ENCODE peak calls at places on chromosomes 11 and 22, in seven cellular contexts. One of them, this sample, is unnamed.

GRCh38 chr11:46951864-46952263 is 15.3 kb downstream of the CSTPP1 start:
- DNase-seq in AG08396: no peak
- DNase-seq in neuronal stem cell: peak; percentile 31
- DNase-seq in Karpas-422: no peak
- DNase-seq in NCI-H1694 treated with DMSO at 0.1 percent for 48 hours: no peak
- DNase-seq in dermis microvascular lymphatic vessel endothelial cell: no peak
- DNase-seq in NCI-H2081: no peak
- DNase-seq in this sample: no peak

GRCh38 chr11:61626580-61627380 is 45.9 kb upstream of the SYT7 start:
- DNase-seq in AG08396: no peak
- DNase-seq in neuronal stem cell: no peak
- DNase-seq in Karpas-422: no peak
- DNase-seq in NCI-H1694 treated with DMSO at 0.1 percent for 48 hours: no peak
- DNase-seq in dermis microvascular lymphatic vessel endothelial cell: peak; percentile 16
- DNase-seq in NCI-H2081: no peak
- DNase-seq in this sample: no peak

GRCh38 chr11:11243790-11244469 is 109.1 kb downstream of the CSNK2A3 start:
- DNase-seq in AG08396: peak; percentile 35
- DNase-seq in neuronal stem cell: peak; percentile 68
- DNase-seq in Karpas-422: peak; percentile 90
- DNase-seq in NCI-H1694 treated with DMSO at 0.1 percent for 48 hours: no peak
- DNase-seq in dermis microvascular lymphatic vessel endothelial cell: peak; percentile 57
- DNase-seq in NCI-H2081: peak; percentile 70
- DNase-seq in this sample: peak; percentile 87

GRCh38 chr11:13261600-13262061 is 16.0 kb upstream of the BMAL1 start:
- DNase-seq in AG08396: peak; percentile 58
- DNase-seq in neuronal stem cell: no peak
- DNase-seq in Karpas-422: no peak
- DNase-seq in NCI-H1694 treated with DMSO at 0.1 percent for 48 hours: no peak
- DNase-seq in dermis microvascular lymphatic vessel endothelial cell: peak; percentile 79
- DNase-seq in NCI-H2081: no peak
- DNase-seq in this sample: no peak

GRCh38 chr11:65574963-65575567 is 788 bp upstream of the EHBP1L1 start:
- DNase-seq in AG08396: no peak
- DNase-seq in neuronal stem cell: no peak
- DNase-seq in Karpas-422: no peak
- DNase-seq in NCI-H1694 treated with DMSO at 0.1 percent for 48 hours: no peak
- DNase-seq in dermis microvascular lymphatic vessel endothelial cell: peak; percentile 33
- DNase-seq in NCI-H2081: peak; percentile 91
- DNase-seq in this sample: peak; percentile 57

GRCh38 chr11:10599388-10600175 is 31.1 kb upstream of the LYVE1 start:
- DNase-seq in AG08396: peak; percentile 40
- DNase-seq in neuronal stem cell: no peak
- DNase-seq in Karpas-422: no peak
- DNase-seq in NCI-H1694 treated with DMSO at 0.1 percent for 48 hours: no peak
- DNase-seq in dermis microvascular lymphatic vessel endothelial cell: peak; percentile 30
- DNase-seq in NCI-H2081: no peak
- DNase-seq in this sample: no peak

GRCh38 chr11:74806267-74806666 is 57.6 kb downstream of the RNF169 start:
- DNase-seq in AG08396: no peak
- DNase-seq in neuronal stem cell: no peak
- DNase-seq in Karpas-422: no peak
- DNase-seq in NCI-H1694 treated with DMSO at 0.1 percent for 48 hours: no peak
- DNase-seq in dermis microvascular lymphatic vessel endothelial cell: no peak
- DNase-seq in NCI-H2081: no peak
- DNase-seq in this sample: no peak

GRCh38 chr22:44335903-44336803 is 23.4 kb upstream of the SHISAL1 start:
- DNase-seq in AG08396: no peak
- DNase-seq in neuronal stem cell: no peak
- DNase-seq in Karpas-422: no peak
- DNase-seq in NCI-H1694 treated with DMSO at 0.1 percent for 48 hours: no peak
- DNase-seq in dermis microvascular lymphatic vessel endothelial cell: no peak
- DNase-seq in NCI-H2081: no peak
- DNase-seq in this sample: peak; percentile 22

GRCh38 chr22:48247829-48248228 is 1485.4 kb downstream of the TBC1D22A start:
- DNase-seq in AG08396: no peak
- DNase-seq in neuronal stem cell: no peak
- DNase-seq in Karpas-422: no peak
- DNase-seq in NCI-H1694 treated with DMSO at 0.1 percent for 48 hours: no peak
- DNase-seq in dermis microvascular lymphatic vessel endothelial cell: no peak
- DNase-seq in NCI-H2081: no peak
- DNase-seq in this sample: no peak

GRCh38 chr11:67351275-67352005 is 1.9 kb downstream of the POLD4 start:
- DNase-seq in AG08396: peak; percentile 83
- DNase-seq in neuronal stem cell: no peak
- DNase-seq in Karpas-422: peak; percentile 93
- DNase-seq in NCI-H1694 treated with DMSO at 0.1 percent for 48 hours: no peak
- DNase-seq in dermis microvascular lymphatic vessel endothelial cell: peak; percentile 73
- DNase-seq in NCI-H2081: peak; percentile 33
- DNase-seq in this sample: peak; percentile 84

GRCh38 chr22:47175761-47176359 is 413.4 kb downstream of the TBC1D22A start:
- DNase-seq in AG08396: no peak
- DNase-seq in neuronal stem cell: no peak
- DNase-seq in Karpas-422: no peak
- DNase-seq in NCI-H1694 treated with DMSO at 0.1 percent for 48 hours: no peak
- DNase-seq in dermis microvascular lymphatic vessel endothelial cell: no peak
- DNase-seq in NCI-H2081: no peak
- DNase-seq in this sample: no peak

GRCh38 chr11:127919206-127920000 is 668.0 kb downstream of the ETS1 start:
- DNase-seq in AG08396: peak; percentile 20
- DNase-seq in neuronal stem cell: no peak
- DNase-seq in Karpas-422: no peak
- DNase-seq in NCI-H1694 treated with DMSO at 0.1 percent for 48 hours: no peak
- DNase-seq in dermis microvascular lymphatic vessel endothelial cell: no peak
- DNase-seq in NCI-H2081: no peak
- DNase-seq in this sample: no peak

GRCh38 chr11:67389477-67389876 is 2.3 kb upstream of the RAD9A start:
- DNase-seq in AG08396: peak; percentile 41
- DNase-seq in neuronal stem cell: no peak
- DNase-seq in Karpas-422: peak; percentile 76
- DNase-seq in NCI-H1694 treated with DMSO at 0.1 percent for 48 hours: no peak
- DNase-seq in dermis microvascular lymphatic vessel endothelial cell: peak; percentile 49
- DNase-seq in NCI-H2081: peak; percentile 25
- DNase-seq in this sample: peak; percentile 61

GRCh38 chr11:41040474-41040873 is 419.0 kb downstream of the LRRC4C start:
- DNase-seq in AG08396: no peak
- DNase-seq in neuronal stem cell: no peak
- DNase-seq in Karpas-422: no peak
- DNase-seq in NCI-H1694 treated with DMSO at 0.1 percent for 48 hours: no peak
- DNase-seq in dermis microvascular lymphatic vessel endothelial cell: no peak
- DNase-seq in NCI-H2081: no peak
- DNase-seq in this sample: no peak

GRCh38 chr22:48142388-48142787 is 1379.9 kb downstream of the TBC1D22A start:
- DNase-seq in AG08396: no peak
- DNase-seq in neuronal stem cell: no peak
- DNase-seq in Karpas-422: no peak
- DNase-seq in NCI-H1694 treated with DMSO at 0.1 percent for 48 hours: no peak
- DNase-seq in dermis microvascular lymphatic vessel endothelial cell: no peak
- DNase-seq in NCI-H2081: no peak
- DNase-seq in this sample: no peak

GRCh38 chr11:61923166-61924015 is 6.0 kb upstream of the RAB3IL1 start:
- DNase-seq in AG08396: peak; percentile 68
- DNase-seq in neuronal stem cell: no peak
- DNase-seq in Karpas-422: no peak
- DNase-seq in NCI-H1694 treated with DMSO at 0.1 percent for 48 hours: no peak
- DNase-seq in dermis microvascular lymphatic vessel endothelial cell: no peak
- DNase-seq in NCI-H2081: no peak
- DNase-seq in this sample: no peak

GRCh38 chr11:3341298-3341697 is 37.6 kb downstream of the ZNF195 start:
- DNase-seq in AG08396: peak; percentile 41
- DNase-seq in neuronal stem cell: peak; percentile 48
- DNase-seq in Karpas-422: peak; percentile 93
- DNase-seq in NCI-H1694 treated with DMSO at 0.1 percent for 48 hours: peak; percentile 29
- DNase-seq in dermis microvascular lymphatic vessel endothelial cell: peak; percentile 50
- DNase-seq in NCI-H2081: peak; percentile 30
- DNase-seq in this sample: peak; percentile 62

GRCh38 chr11:67387074-67387473 is 4.7 kb upstream of the RAD9A start:
- DNase-seq in AG08396: no peak
- DNase-seq in neuronal stem cell: no peak
- DNase-seq in Karpas-422: peak; percentile 48
- DNase-seq in NCI-H1694 treated with DMSO at 0.1 percent for 48 hours: no peak
- DNase-seq in dermis microvascular lymphatic vessel endothelial cell: no peak
- DNase-seq in NCI-H2081: no peak
- DNase-seq in this sample: no peak

GRCh38 chr11:112300094-112300786 is 39.6 kb upstream of the PLET1 start:
- DNase-seq in AG08396: no peak
- DNase-seq in neuronal stem cell: no peak
- DNase-seq in Karpas-422: no peak
- DNase-seq in NCI-H1694 treated with DMSO at 0.1 percent for 48 hours: no peak
- DNase-seq in dermis microvascular lymphatic vessel endothelial cell: no peak
- DNase-seq in NCI-H2081: no peak
- DNase-seq in this sample: no peak

GRCh38 chr11:121575250-121575962 is 122.6 kb upstream of the SORL1-AS1 start:
- DNase-seq in AG08396: peak; percentile 12
- DNase-seq in neuronal stem cell: no peak
- DNase-seq in Karpas-422: no peak
- DNase-seq in NCI-H1694 treated with DMSO at 0.1 percent for 48 hours: no peak
- DNase-seq in dermis microvascular lymphatic vessel endothelial cell: no peak
- DNase-seq in NCI-H2081: no peak
- DNase-seq in this sample: no peak

GRCh38 chr22:47333625-47334024 is 571.2 kb downstream of the TBC1D22A start:
- DNase-seq in AG08396: peak; percentile 20
- DNase-seq in neuronal stem cell: no peak
- DNase-seq in Karpas-422: no peak
- DNase-seq in NCI-H1694 treated with DMSO at 0.1 percent for 48 hours: peak; percentile 97
- DNase-seq in dermis microvascular lymphatic vessel endothelial cell: peak; percentile 3
- DNase-seq in NCI-H2081: peak; percentile 88
- DNase-seq in this sample: no peak

GRCh38 chr11:13297917-13298356 is 20.3 kb downstream of the BMAL1 start:
- DNase-seq in AG08396: no peak
- DNase-seq in neuronal stem cell: no peak
- DNase-seq in Karpas-422: no peak
- DNase-seq in NCI-H1694 treated with DMSO at 0.1 percent for 48 hours: no peak
- DNase-seq in dermis microvascular lymphatic vessel endothelial cell: no peak
- DNase-seq in NCI-H2081: no peak
- DNase-seq in this sample: no peak

GRCh38 chr11:111386611-111387150 is 7.6 kb upstream of the POU2AF1 start:
- DNase-seq in AG08396: no peak
- DNase-seq in neuronal stem cell: no peak
- DNase-seq in Karpas-422: no peak
- DNase-seq in NCI-H1694 treated with DMSO at 0.1 percent for 48 hours: no peak
- DNase-seq in dermis microvascular lymphatic vessel endothelial cell: no peak
- DNase-seq in NCI-H2081: no peak
- DNase-seq in this sample: no peak

GRCh38 chr22:37896939-37897338 is 9.2 kb upstream of the MICALL1 start:
- DNase-seq in AG08396: no peak
- DNase-seq in neuronal stem cell: no peak
- DNase-seq in Karpas-422: no peak
- DNase-seq in NCI-H1694 treated with DMSO at 0.1 percent for 48 hours: no peak
- DNase-seq in dermis microvascular lymphatic vessel endothelial cell: no peak
- DNase-seq in NCI-H2081: no peak
- DNase-seq in this sample: no peak

GRCh38 chr11:121456816-121457431 is 4.2 kb upstream of the SORL1-AS1 start:
- DNase-seq in AG08396: no peak
- DNase-seq in neuronal stem cell: no peak
- DNase-seq in Karpas-422: no peak
- DNase-seq in NCI-H1694 treated with DMSO at 0.1 percent for 48 hours: no peak
- DNase-seq in dermis microvascular lymphatic vessel endothelial cell: no peak
- DNase-seq in NCI-H2081: no peak
- DNase-seq in this sample: no peak

GRCh38 chr11:24509114-24509513 is 12.3 kb downstream of the LUZP2 start:
- DNase-seq in AG08396: no peak
- DNase-seq in neuronal stem cell: no peak
- DNase-seq in Karpas-422: no peak
- DNase-seq in NCI-H1694 treated with DMSO at 0.1 percent for 48 hours: no peak
- DNase-seq in dermis microvascular lymphatic vessel endothelial cell: peak; percentile 2
- DNase-seq in NCI-H2081: no peak
- DNase-seq in this sample: no peak

GRCh38 chr11:112255075-112255739 is 5.5 kb downstream of the PLET1 start:
- DNase-seq in AG08396: peak; percentile 61
- DNase-seq in neuronal stem cell: no peak
- DNase-seq in Karpas-422: no peak
- DNase-seq in NCI-H1694 treated with DMSO at 0.1 percent for 48 hours: peak; percentile 30
- DNase-seq in dermis microvascular lymphatic vessel endothelial cell: peak; percentile 85
- DNase-seq in NCI-H2081: peak; percentile 13
- DNase-seq in this sample: no peak

GRCh38 chr11:31214337-31214736 is 155.2 kb downstream of the DCDC1 start:
- DNase-seq in AG08396: no peak
- DNase-seq in neuronal stem cell: no peak
- DNase-seq in Karpas-422: no peak
- DNase-seq in NCI-H1694 treated with DMSO at 0.1 percent for 48 hours: no peak
- DNase-seq in dermis microvascular lymphatic vessel endothelial cell: no peak
- DNase-seq in NCI-H2081: no peak
- DNase-seq in this sample: no peak

GRCh38 chr22:50030315-50031188 is 18.0 kb upstream of the IL17REL start:
- DNase-seq in AG08396: peak; percentile 94
- DNase-seq in neuronal stem cell: peak; percentile 75
- DNase-seq in Karpas-422: peak; percentile 94
- DNase-seq in NCI-H1694 treated with DMSO at 0.1 percent for 48 hours: peak; percentile 72
- DNase-seq in dermis microvascular lymphatic vessel endothelial cell: peak; percentile 74
- DNase-seq in NCI-H2081: peak; percentile 63
- DNase-seq in this sample: peak; percentile 86

GRCh38 chr11:18727499-18728236 is 1.7 kb upstream of the IGSF22 start:
- DNase-seq in AG08396: peak; percentile 73
- DNase-seq in neuronal stem cell: peak; percentile 50
- DNase-seq in Karpas-422: peak; percentile 76
- DNase-seq in NCI-H1694 treated with DMSO at 0.1 percent for 48 hours: no peak
- DNase-seq in dermis microvascular lymphatic vessel endothelial cell: peak; percentile 38
- DNase-seq in NCI-H2081: peak; percentile 46
- DNase-seq in this sample: peak; percentile 78

GRCh38 chr11:43969543-43969942 is 27.1 kb downstream of the C11orf96 start:
- DNase-seq in AG08396: no peak
- DNase-seq in neuronal stem cell: no peak
- DNase-seq in Karpas-422: no peak
- DNase-seq in NCI-H1694 treated with DMSO at 0.1 percent for 48 hours: peak; percentile 5
- DNase-seq in dermis microvascular lymphatic vessel endothelial cell: peak; percentile 9
- DNase-seq in NCI-H2081: peak; percentile 16
- DNase-seq in this sample: no peak

GRCh38 chr11:83272627-83273026 is 13.5 kb downstream of the CCDC90B start:
- DNase-seq in AG08396: peak; percentile 48
- DNase-seq in neuronal stem cell: no peak
- DNase-seq in Karpas-422: no peak
- DNase-seq in NCI-H1694 treated with DMSO at 0.1 percent for 48 hours: no peak
- DNase-seq in dermis microvascular lymphatic vessel endothelial cell: no peak
- DNase-seq in NCI-H2081: no peak
- DNase-seq in this sample: no peak

GRCh38 chr11:96384156-96384555 is 5.6 kb downstream of the CCDC82 start:
- DNase-seq in AG08396: no peak
- DNase-seq in neuronal stem cell: no peak
- DNase-seq in Karpas-422: no peak
- DNase-seq in NCI-H1694 treated with DMSO at 0.1 percent for 48 hours: no peak
- DNase-seq in dermis microvascular lymphatic vessel endothelial cell: no peak
- DNase-seq in NCI-H2081: peak; percentile 39
- DNase-seq in this sample: no peak

GRCh38 chr11:79957702-79958101 is 516.9 kb upstream of the TENM4 start:
- DNase-seq in AG08396: no peak
- DNase-seq in neuronal stem cell: no peak
- DNase-seq in Karpas-422: no peak
- DNase-seq in NCI-H1694 treated with DMSO at 0.1 percent for 48 hours: no peak
- DNase-seq in dermis microvascular lymphatic vessel endothelial cell: no peak
- DNase-seq in NCI-H2081: no peak
- DNase-seq in this sample: no peak

GRCh38 chr11:134742956-134743808 is 331.1 kb upstream of the B3GAT1 start:
- DNase-seq in AG08396: no peak
- DNase-seq in neuronal stem cell: no peak
- DNase-seq in Karpas-422: no peak
- DNase-seq in NCI-H1694 treated with DMSO at 0.1 percent for 48 hours: no peak
- DNase-seq in dermis microvascular lymphatic vessel endothelial cell: no peak
- DNase-seq in NCI-H2081: no peak
- DNase-seq in this sample: no peak

GRCh38 chr11:64285885-64286800 is 495 bp downstream of the GPR137 start:
- DNase-seq in AG08396: no peak
- DNase-seq in neuronal stem cell: no peak
- DNase-seq in Karpas-422: peak; percentile 72
- DNase-seq in NCI-H1694 treated with DMSO at 0.1 percent for 48 hours: peak; percentile 43
- DNase-seq in dermis microvascular lymphatic vessel endothelial cell: peak; percentile 19
- DNase-seq in NCI-H2081: peak; percentile 70
- DNase-seq in this sample: peak; percentile 48